ENCODE peak calls at places on chromosome 9, in six cellular contexts. B is GM23248; S is upper lobe of right lung; X is CD4-positive, CD25-positive, alpha-beta regulatory T cell; T is adrenal gland; C is gastrocnemius medialis. K is an unnamed sample.

GRCh38 chr9:128987800-128988199 is 40.3 kb downstream of the NUP188 start:
- DNase-seq in C (peak; percentile 38), T (peak; percentile 38), X (no peak), B (peak; percentile 93), S (no peak), K (peak; percentile 81)

GRCh38 chr9:32968101-32969011 is 33.1 kb downstream of the APTX start:
- DNase-seq in X (peak; percentile 52), B (peak; percentile 67), S (no peak), T (peak; percentile 57), C (no peak), K (no peak)

GRCh38 chr9:129661029-129661428 is 4.4 kb upstream of the PRRX2 start:
- DNase-seq in T (no peak), X (no peak), B (no peak), C (no peak), S (no peak), K (no peak)

GRCh38 chr9:72200452-72200851 is 51.2 kb downstream of the GDA start:
- DNase-seq in T (no peak), C (no peak), S (no peak), B (no peak), X (no peak), K (no peak)

GRCh38 chr9:119771336-119771735 is 402.1 kb upstream of the BRINP1 start:
- DNase-seq in B (no peak), T (no peak), X (no peak), C (no peak), S (no peak), K (no peak)

GRCh38 chr9:89531766-89532165 is 33.9 kb upstream of the SEMA4D start:
- DNase-seq in S (no peak), T (no peak), B (no peak), C (no peak), X (no peak), K (no peak)

GRCh38 chr9:132989414-132989996 is 11.0 kb downstream of the GFI1B start:
- DNase-seq in X (no peak), B (no peak), S (no peak), C (no peak), T (no peak), K (no peak)

GRCh38 chr9:70398145-70398556 is 16.3 kb downstream of the KLF9 start:
- DNase-seq in S (no peak), X (peak; percentile 80), C (no peak), B (no peak), T (no peak), K (no peak)

GRCh38 chr9:79968533-79968932 is 396.8 kb downstream of the TLE4 start:
- DNase-seq in C (no peak), T (no peak), B (no peak), X (no peak), S (no peak), K (no peak)

GRCh38 chr9:15725953-15726352 is 173.1 kb downstream of the CCDC171 start:
- DNase-seq in B (peak; percentile 53), S (no peak), C (no peak), X (no peak), T (no peak), K (no peak)

GRCh38 chr9:134611046-134611445 is 30.6 kb upstream of the COL5A1 start:
- DNase-seq in X (no peak), B (no peak), S (no peak), T (no peak), C (no peak), K (no peak)

GRCh38 chr9:71685394-71685793 is 82.9 kb downstream of the CEMIP2 start:
- DNase-seq in X (peak; percentile 86), C (no peak), B (no peak), T (no peak), S (no peak), K (no peak)

GRCh38 chr9:7169717-7170348 is 412.1 kb downstream of the KDM4C start:
- DNase-seq in C (no peak), S (no peak), X (no peak), B (peak; percentile 54), T (no peak), K (no peak)

GRCh38 chr9:137672907-137673791 is 54.3 kb downstream of the EHMT1 start:
- DNase-seq in S (peak; percentile 64), C (peak; percentile 28), B (peak; percentile 86), T (no peak), X (peak; percentile 75), K (no peak)

GRCh38 chr9:116147821-116148220 is 5.8 kb upstream of the PAPPA start:
- DNase-seq in C (no peak), T (no peak), B (no peak), S (no peak), X (no peak), K (no peak)

GRCh38 chr9:32550046-32550608 is 2.0 kb upstream of the SMIM27 start:
- DNase-seq in T (no peak), C (no peak), X (no peak), B (peak; percentile 66), S (no peak), K (no peak)

GRCh38 chr9:133592731-133593409 is 16.3 kb downstream of the FAM163B start:
- DNase-seq in X (peak; percentile 39), B (no peak), S (no peak), T (no peak), C (no peak), K (no peak)

GRCh38 chr9:129584136-129584535 is 36.8 kb downstream of the C9orf50 start:
- DNase-seq in X (peak; percentile 86), B (peak; percentile 85), C (peak; percentile 48), S (no peak), T (peak; percentile 74), K (no peak)

GRCh38 chr9:113187935-113188595 is 33.0 kb downstream of the FKBP15 start:
- DNase-seq in S (peak; percentile 73), T (no peak), C (peak; percentile 49), X (peak; percentile 32), B (peak; percentile 97), K (no peak)

GRCh38 chr9:117459941-117460340 is 45.1 kb upstream of the ASTN2 start:
- DNase-seq in C (no peak), S (no peak), X (no peak), T (no peak), B (no peak), K (no peak)

GRCh38 chr9:73548201-73548600 is 396.5 kb downstream of the ANXA1 start:
- DNase-seq in C (no peak), T (no peak), X (no peak), B (no peak), S (no peak), K (no peak)

DNA sequence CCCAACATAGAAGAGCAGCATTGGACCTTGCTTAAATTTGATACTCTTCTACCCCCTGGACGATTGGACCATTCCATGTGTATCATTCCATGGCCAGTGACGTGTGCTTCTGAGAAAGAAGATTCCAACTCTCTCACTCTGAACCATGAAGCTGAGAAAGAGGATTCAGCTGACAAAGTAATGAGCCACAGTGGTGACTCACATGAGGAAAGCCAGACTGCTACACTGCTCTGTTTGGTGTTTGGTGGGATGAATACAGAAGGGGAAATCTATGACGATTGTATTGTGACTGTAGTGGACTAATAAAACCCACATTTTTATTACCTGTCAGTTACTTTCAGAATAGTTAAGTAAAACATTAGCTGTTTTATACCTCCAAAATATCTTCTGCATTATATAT is 7.5 kb downstream of the HSPA5 start:
- DNase-seq in T (no peak), X (no peak), S (no peak), C (no peak), B (peak; percentile 99), K (no peak)
- H3K36me3 ChIP-seq in T (no peaks in the 10 kb centered on the region), X (peaks cover 60% of the 10 kb centered on the region), S (peaks cover 70% of the 10 kb centered on the region), C (peaks cover 66% of the 10 kb centered on the region), B (peaks cover 40% of the 10 kb centered on the region), K (no peaks in the 10 kb centered on the region)

DNA sequence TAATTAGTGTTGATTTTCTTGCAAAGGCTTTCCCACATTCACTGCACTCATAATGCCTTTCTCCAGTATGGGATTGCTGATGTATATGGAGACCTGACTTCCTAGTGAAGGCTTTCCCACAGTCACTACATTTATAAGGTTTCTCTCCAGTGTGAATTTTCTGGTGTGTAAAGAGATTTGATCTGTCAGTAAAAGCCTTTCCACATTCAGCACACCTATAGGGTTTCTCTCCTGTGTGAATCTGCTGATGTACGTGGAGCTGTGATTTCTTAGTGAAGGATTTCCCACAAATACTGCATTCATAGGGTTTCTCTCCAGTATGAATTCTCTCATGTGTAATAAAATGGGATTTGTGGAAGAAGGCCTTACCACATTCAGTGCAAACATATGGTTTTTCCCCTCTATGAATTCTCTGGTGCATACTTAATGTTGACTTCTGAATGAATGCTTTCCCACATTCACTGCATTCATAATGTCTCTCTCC is 31.1 kb downstream of the ZNF484 start:
- DNase-seq in T (no peak), C (no peak), S (no peak), B (peak; percentile 1), X (no peak), K (no peak)
- H3K9me3 ChIP-seq in T (peaks cover 61% of the 10 kb centered on the region), C (peaks cover 41% of the 10 kb centered on the region), S (peaks cover 54% of the 10 kb centered on the region), B (peaks cover 20% of the 10 kb centered on the region), X (peaks cover 82% of the 10 kb centered on the region), K (peaks cover 11% of the 10 kb centered on the region)

GRCh38 chr9:104746285-104746684 is 1.2 kb upstream of the NIPSNAP3A start:
- DNase-seq in X (no peak), S (no peak), T (no peak), B (no peak), C (no peak), K (no peak)
- H3K27me3 ChIP-seq in X (no peaks in the 10 kb centered on the region), S (no peaks in the 10 kb centered on the region), T (no peaks in the 10 kb centered on the region), B (no peaks in the 10 kb centered on the region), C (no peaks in the 10 kb centered on the region), K (no peaks in the 10 kb centered on the region)

DNA sequence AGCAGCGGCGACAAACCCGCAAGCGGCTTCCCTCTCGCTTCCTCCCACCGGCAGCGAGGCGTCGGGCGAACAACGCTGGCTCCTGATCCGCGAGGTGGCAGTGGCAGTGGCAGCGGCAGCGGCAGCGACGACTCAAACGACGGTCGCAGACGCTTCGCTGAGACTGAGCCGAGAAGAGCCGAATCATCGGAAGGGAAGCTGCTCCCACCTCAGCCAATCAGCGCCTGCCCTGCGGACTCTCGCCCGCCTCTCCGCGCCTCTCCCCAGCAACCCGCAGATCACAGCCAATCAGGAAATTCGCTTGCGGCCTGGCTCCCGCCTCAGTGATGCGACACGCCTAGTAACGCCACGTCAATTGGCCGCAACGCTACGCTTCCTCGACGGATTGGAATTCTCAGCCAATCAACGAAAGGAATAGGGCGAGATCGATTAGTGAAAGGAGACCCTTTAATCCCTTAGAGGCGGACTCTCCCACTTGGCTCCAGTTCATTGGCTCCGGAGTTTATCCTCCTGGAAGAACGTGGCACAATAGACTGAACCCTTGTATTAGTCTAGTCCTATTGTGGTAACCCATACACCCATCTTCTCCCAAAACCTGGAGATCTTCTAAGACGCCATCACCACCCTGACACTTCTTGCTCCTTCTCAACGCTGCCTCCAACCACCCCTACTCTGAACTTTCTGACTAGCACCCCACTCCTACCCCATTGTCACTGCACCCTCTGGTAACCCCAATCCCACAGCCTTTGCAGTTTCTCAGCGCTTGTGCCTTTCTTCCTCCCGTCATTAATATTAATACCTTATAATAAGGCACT is at the start of gene VCP:
- DNase-seq in T (peak; percentile 98), X (peak; percentile 99), C (peak; percentile 99), S (peak; percentile 99), B (peak; percentile 99), K (peak; percentile 99)
- H3K36me3 ChIP-seq in T (no peaks in the 10 kb centered on the region), X (peaks cover 25% of the 10 kb centered on the region), C (peaks cover 6% of the 10 kb centered on the region), S (peaks cover 9% of the 10 kb centered on the region), B (no peaks in the 10 kb centered on the region), K (no peaks in the 10 kb centered on the region)

DNA sequence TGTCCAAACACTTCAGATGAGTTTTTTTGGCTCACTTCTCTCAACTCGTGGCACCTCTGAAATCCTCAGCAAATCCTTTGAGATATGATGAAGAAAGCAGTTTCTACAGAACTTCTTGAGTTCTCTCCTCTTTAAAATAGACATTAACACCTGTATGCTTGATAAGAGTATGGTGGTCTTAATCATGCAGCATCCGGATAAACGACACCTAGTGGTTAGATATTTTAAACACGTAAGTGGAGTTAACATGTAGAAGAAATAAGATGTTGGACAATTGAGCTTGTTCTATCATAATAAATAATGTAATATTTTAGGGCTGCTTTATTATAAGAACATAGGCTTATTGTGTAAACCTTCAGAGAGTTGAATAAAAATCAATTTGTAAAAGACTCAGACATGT is 324.8 kb downstream of the CYLC2 start:
- DNase-seq in C (no peak), T (no peak), X (no peak), S (no peak), B (no peak), K (no peak)
- H3K9me3 ChIP-seq in C (no peaks in the 10 kb centered on the region), T (no peaks in the 10 kb centered on the region), X (no peaks in the 10 kb centered on the region), S (no peaks in the 10 kb centered on the region), B (peaks cover 12% of the 10 kb centered on the region), K (no peaks in the 10 kb centered on the region)

GRCh38 chr9:126131066-126132010 is 195.3 kb upstream of the MVB12B start:
- DNase-seq in T (peak; percentile 1), C (no peak), S (no peak), X (no peak), B (no peak), K (no peak)
- H3K27me3 ChIP-seq in T (no peaks in the 10 kb centered on the region), C (no peaks in the 10 kb centered on the region), S (peaks cover 5% of the 10 kb centered on the region), X (peaks cover 6% of the 10 kb centered on the region), B (peaks cover 4% of the 10 kb centered on the region), K (no peaks in the 10 kb centered on the region)

K was measured in aorta.